ENCODE peak calls at places on chromosome 18, in four cellular contexts. One of them, this sample, is unnamed. For H3K27me3, the result is how much of the 10 kb centered on the place peaks cover.

GRCh38 chr18:31042391-31043181 is at the start of gene DSC3:
- DNase-seq in H7: peak
- DNase-seq in tibial nerve: no peak
- DNase-seq in mammary epithelial cell: peak
- DNase-seq in this sample: no peak

GRCh38 chr18:78010363-78010762 is 760.7 kb downstream of the GALR1 start:
- DNase-seq in mammary epithelial cell: no peak
- DNase-seq in H7: no peak
- DNase-seq in tibial nerve: no peak
- DNase-seq in this sample: no peak

GRCh38 chr18:73577365-73577764 is 570.3 kb downstream of the FBXO15 start:
- DNase-seq in mammary epithelial cell: no peak
- DNase-seq in H7: no peak
- DNase-seq in tibial nerve: no peak
- DNase-seq in this sample: no peak

GRCh38 chr18:36993068-36993467 is 164.1 kb downstream of the KIAA1328 start:
- DNase-seq in tibial nerve: no peak
- DNase-seq in H7: no peak
- DNase-seq in mammary epithelial cell: peak
- DNase-seq in this sample: no peak

GRCh38 chr18:21735452-21736015 is 5.1 kb upstream of the MIB1 start:
- DNase-seq in mammary epithelial cell: no peak
- DNase-seq in H7: peak
- DNase-seq in tibial nerve: no peak
- DNase-seq in this sample: no peak

GRCh38 chr18:78192044-78192443 is 787.6 kb upstream of the SALL3 start:
- DNase-seq in tibial nerve: no peak
- DNase-seq in H7: peak
- DNase-seq in mammary epithelial cell: no peak
- DNase-seq in this sample: no peak

GRCh38 chr18:13410471-13410870 is 191.9 kb downstream of the LDLRAD4 start:
- DNase-seq in tibial nerve: no peak
- DNase-seq in H7: no peak
- DNase-seq in mammary epithelial cell: no peak
- DNase-seq in this sample: no peak

GRCh38 chr18:78767648-78768071 is 212.0 kb upstream of the SALL3 start:
- DNase-seq in mammary epithelial cell: no peak
- DNase-seq in tibial nerve: no peak
- DNase-seq in H7: no peak
- DNase-seq in this sample: no peak

GRCh38 chr18:76425299-76426101 is 69.5 kb downstream of the ZNF516 start:
- DNase-seq in mammary epithelial cell: no peak
- DNase-seq in tibial nerve: no peak
- DNase-seq in H7: peak
- DNase-seq in this sample: no peak

GRCh38 chr18:73639788-73640187 is 507.8 kb downstream of the FBXO15 start:
- DNase-seq in H7: no peak
- DNase-seq in mammary epithelial cell: no peak
- DNase-seq in tibial nerve: no peak
- DNase-seq in this sample: no peak

GRCh38 chr18:80233201-80233835 is 14.0 kb downstream of the PARD6G start:
- DNase-seq in mammary epithelial cell: no peak
- DNase-seq in H7: no peak
- DNase-seq in tibial nerve: no peak
- DNase-seq in this sample: no peak

GRCh38 chr18:9742588-9743131 is 34.6 kb downstream of the RAB31 start:
- DNase-seq in H7: no peak
- DNase-seq in tibial nerve: no peak
- DNase-seq in mammary epithelial cell: no peak
- DNase-seq in this sample: no peak

GRCh38 chr18:45728341-45729010 is 4.5 kb downstream of the SLC14A1 start:
- DNase-seq in tibial nerve: no peak
- DNase-seq in H7: no peak
- DNase-seq in mammary epithelial cell: no peak
- DNase-seq in this sample: no peak

GRCh38 chr18:76771132-76771824 is 51.1 kb upstream of the ZNF236 start:
- DNase-seq in tibial nerve: no peak
- DNase-seq in H7: no peak
- DNase-seq in mammary epithelial cell: no peak
- DNase-seq in this sample: no peak

GRCh38 chr18:48166971-48167370 is 236.5 kb upstream of the SMAD2 start:
- DNase-seq in mammary epithelial cell: no peak
- DNase-seq in H7: no peak
- DNase-seq in tibial nerve: no peak
- DNase-seq in this sample: no peak
- H3K27me3 ChIP-seq in mammary epithelial cell: under half
- H3K27me3 ChIP-seq in H7: under half
- H3K27me3 ChIP-seq in tibial nerve: under half
- H3K27me3 ChIP-seq in this sample: under half

GRCh38 chr18:35387367-35387685 is 10.2 kb upstream of the ZNF396 start:
- DNase-seq in tibial nerve: no peak
- DNase-seq in mammary epithelial cell: no peak
- DNase-seq in H7: no peak
- DNase-seq in this sample: no peak
- H3K27me3 ChIP-seq in tibial nerve: under half
- H3K27me3 ChIP-seq in mammary epithelial cell: under half
- H3K27me3 ChIP-seq in H7: under half
- H3K27me3 ChIP-seq in this sample: under half

DNA sequence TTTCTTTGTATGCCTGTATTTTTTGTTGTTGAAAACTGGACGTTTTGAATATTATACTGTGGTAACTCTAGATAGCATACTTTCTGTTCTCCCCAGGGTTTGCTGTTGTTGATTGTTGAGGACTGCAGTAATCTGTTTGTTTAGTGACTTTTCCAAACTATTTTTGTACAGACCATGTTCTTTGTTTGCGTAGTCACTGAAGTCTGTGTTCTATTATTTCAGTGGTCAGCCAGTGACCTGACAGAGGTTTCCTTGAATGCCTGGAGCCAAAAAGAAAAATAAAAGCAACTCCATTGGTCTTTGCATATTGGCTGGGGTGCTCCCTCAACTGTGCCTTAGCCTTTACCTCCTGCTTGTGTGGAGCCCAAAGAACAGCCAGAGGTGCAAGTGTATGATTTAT is 42.7 kb upstream of the PHLPP1 start:
- DNase-seq in tibial nerve: no peak
- DNase-seq in mammary epithelial cell: no peak
- DNase-seq in H7: no peak
- DNase-seq in this sample: no peak
- H3K27me3 ChIP-seq in tibial nerve: under half
- H3K27me3 ChIP-seq in mammary epithelial cell: under half
- H3K27me3 ChIP-seq in H7: under half
- H3K27me3 ChIP-seq in this sample: under half

GRCh38 chr18:905948-906415 is 1.3 kb downstream of the ADCYAP1 start:
- DNase-seq in mammary epithelial cell: no peak
- DNase-seq in H7: peak
- DNase-seq in tibial nerve: no peak
- DNase-seq in this sample: no peak

GRCh38 chr18:908631-909621 is 4.3 kb downstream of the ADCYAP1 start:
- DNase-seq in H7: peak
- DNase-seq in tibial nerve: no peak
- DNase-seq in mammary epithelial cell: no peak
- DNase-seq in this sample: no peak

GRCh38 chr18:906416-907170 is 1.9 kb downstream of the ADCYAP1 start:
- DNase-seq in tibial nerve: no peak
- DNase-seq in mammary epithelial cell: no peak
- DNase-seq in H7: peak
- DNase-seq in this sample: no peak

GRCh38 chr18:907171-907879 is 2.7 kb downstream of the ADCYAP1 start:
- DNase-seq in mammary epithelial cell: no peak
- DNase-seq in H7: peak
- DNase-seq in tibial nerve: no peak
- DNase-seq in this sample: no peak

DNA sequence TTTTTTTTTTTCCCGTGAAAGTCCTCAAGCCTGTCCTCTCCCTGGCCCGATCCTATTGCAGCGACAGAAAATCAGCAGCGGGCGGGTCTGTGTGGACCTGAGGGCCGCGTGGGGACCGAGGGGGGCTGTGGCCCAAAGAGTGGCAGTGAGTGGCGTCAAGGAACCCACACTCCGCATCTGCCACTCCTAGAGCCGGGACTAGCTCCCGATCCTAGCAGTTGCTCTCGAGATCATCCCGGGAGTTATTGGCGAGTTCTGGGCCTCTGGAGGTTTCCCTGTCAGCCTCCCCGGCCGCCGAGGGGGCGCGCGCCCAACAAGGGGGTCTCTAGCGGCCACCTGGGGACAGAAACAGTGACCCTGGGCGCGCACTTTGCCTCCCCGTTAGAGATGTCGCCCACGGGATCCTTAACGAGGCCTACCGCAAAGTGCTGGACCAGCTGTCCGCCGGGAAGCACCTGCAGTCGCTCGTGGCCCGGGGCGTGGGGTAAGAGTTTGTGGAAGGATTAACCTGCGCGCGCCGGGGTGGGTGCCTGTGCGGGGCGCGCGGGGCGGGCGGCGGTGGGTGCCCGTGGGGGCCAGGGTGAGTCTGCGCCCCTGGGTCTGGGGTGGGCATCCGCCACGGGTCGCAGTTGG is 3.3 kb downstream of the ADCYAP1 start:
- DNase-seq in mammary epithelial cell: no peak
- DNase-seq in tibial nerve: no peak
- DNase-seq in H7: peak
- DNase-seq in this sample: no peak
- H3K27me3 ChIP-seq in mammary epithelial cell: half or more
- H3K27me3 ChIP-seq in tibial nerve: under half
- H3K27me3 ChIP-seq in H7: half or more
- H3K27me3 ChIP-seq in this sample: half or more

GRCh38 chr18:32769242-32770180 is 3.3 kb downstream of the KLHL14 start:
- DNase-seq in H7: peak
- DNase-seq in tibial nerve: no peak
- DNase-seq in mammary epithelial cell: no peak
- DNase-seq in this sample: peak
- H3K27me3 ChIP-seq in H7: half or more
- H3K27me3 ChIP-seq in tibial nerve: under half
- H3K27me3 ChIP-seq in mammary epithelial cell: under half
- H3K27me3 ChIP-seq in this sample: under half

GRCh38 chr18:47417807-47418206 is 166.3 kb upstream of the SKOR2 start:
- DNase-seq in tibial nerve: no peak
- DNase-seq in mammary epithelial cell: no peak
- DNase-seq in H7: no peak
- DNase-seq in this sample: no peak
- H3K27me3 ChIP-seq in tibial nerve: under half
- H3K27me3 ChIP-seq in mammary epithelial cell: under half
- H3K27me3 ChIP-seq in H7: under half
- H3K27me3 ChIP-seq in this sample: under half

DNA sequence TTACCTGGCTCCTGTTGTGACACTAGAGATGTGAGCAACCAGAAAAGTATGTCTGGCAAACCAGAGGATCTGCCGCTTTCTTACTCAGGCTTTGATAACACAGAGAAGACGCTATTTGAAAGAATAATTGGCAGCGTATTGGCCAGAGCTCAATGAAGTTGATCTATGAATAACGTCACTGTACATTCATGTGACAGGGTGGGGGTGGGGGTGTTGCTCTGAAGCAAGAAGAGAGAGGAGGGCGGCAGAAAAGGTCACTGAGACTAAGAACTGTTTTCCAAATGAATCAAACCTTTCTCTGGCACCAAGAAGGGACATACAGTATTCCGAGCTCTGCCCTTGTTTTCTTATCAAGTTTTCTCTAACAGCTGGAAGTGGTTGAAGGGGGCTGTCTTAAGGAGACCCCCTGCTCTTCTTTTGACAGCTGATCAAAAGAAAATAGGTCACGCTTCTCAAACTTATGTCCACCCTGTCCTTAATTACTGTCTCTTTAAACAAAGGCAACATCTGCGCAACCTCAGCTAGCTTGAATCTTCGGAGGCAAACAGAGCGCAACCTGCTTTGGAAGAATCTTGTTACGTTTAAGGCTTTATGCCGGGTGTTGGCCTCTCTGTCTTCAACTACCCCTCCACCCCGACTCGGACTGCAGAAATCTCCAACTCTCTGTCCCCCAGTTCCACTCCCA is 1.5 kb upstream of the ONECUT2 start:
- DNase-seq in mammary epithelial cell: no peak
- DNase-seq in tibial nerve: no peak
- DNase-seq in H7: no peak
- DNase-seq in this sample: no peak
- H3K27me3 ChIP-seq in mammary epithelial cell: half or more
- H3K27me3 ChIP-seq in tibial nerve: under half
- H3K27me3 ChIP-seq in H7: half or more
- H3K27me3 ChIP-seq in this sample: under half

DNA sequence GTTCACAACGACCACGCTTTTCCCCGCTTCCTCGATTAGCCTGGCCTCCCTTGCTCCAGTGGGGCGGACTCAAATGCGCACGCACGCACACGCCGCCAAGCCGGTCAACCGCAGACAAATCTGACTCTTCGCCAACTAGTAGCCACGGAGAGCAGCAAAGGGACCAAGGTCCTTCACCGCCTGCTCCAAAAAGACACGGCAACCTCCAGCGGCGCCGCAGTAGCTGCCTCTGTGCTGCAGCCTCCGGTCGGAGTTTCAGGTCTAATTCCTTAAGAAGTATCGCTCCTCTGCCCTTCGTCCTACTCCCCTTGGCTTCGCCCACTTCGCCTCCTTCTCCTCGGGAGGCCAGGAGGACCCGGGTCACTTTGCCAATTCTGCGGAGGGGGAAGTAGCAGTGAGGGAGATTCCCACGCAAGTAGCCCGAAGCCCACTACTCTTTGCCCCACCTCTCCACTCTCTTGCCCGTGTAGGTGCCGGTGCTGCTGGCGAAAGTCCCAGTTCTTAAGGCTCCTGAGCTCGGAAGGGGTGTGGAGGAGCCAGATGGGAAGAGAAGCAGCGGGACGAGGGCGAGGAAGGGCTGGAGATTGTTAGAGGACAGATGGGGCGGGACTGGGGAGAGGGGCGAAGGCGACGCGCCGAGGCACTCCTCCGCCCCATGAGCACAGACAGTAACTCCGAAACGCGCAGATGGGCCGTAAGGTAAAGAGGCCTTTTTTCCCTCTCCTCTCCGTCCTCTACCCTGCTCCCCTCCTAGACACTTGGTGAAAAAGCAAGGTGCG is 615 bp downstream of the AKAIN1 start:
- DNase-seq in tibial nerve: no peak
- DNase-seq in H7: peak
- DNase-seq in mammary epithelial cell: no peak
- DNase-seq in this sample: no peak
- H3K27me3 ChIP-seq in tibial nerve: under half
- H3K27me3 ChIP-seq in H7: half or more
- H3K27me3 ChIP-seq in mammary epithelial cell: under half
- H3K27me3 ChIP-seq in this sample: under half

This sample was measured in ascending aorta.